ENCODE peak calls at places on chromosomes 7 and 10, in ten cellular contexts. P is ascending aorta, D is uterus, B is AG04450, K is cardiac muscle cell, I is heart left ventricle, E is choroid plexus epithelial cell, W is GM12864, H is fibroblast of mammary gland, Q is astrocyte of the cerebellum. U is an unnamed sample.

GRCh38 chr10:132675031-132675740 is 110.8 kb downstream of the NKX6-2 start:
- DNase-seq in B (no peak), H (no peak), I (no peak), Q (no peak), W (no peak), D (no peak), P (no peak), E (no peak), K (no peak), U (no peak)

GRCh38 chr7:4143511-4144160 is 538.5 kb upstream of the FOXK1 start:
- DNase-seq in W (no peak), E (no peak), P (no peak), H (no peak), Q (no peak), K (no peak), I (no peak), D (no peak), B (no peak), U (no peak)

GRCh38 chr10:62108768-62109430 is 159.7 kb downstream of the RTKN2 start:
- DNase-seq in E (no peak), I (no peak), H (no peak), W (no peak), D (no peak), K (no peak), P (no peak), B (no peak), Q (no peak), U (no peak)

GRCh38 chr10:32318476-32318896 is 28.5 kb downstream of the EPC1 start:
- DNase-seq in H (peak; percentile 80), W (peak; percentile 55), D (no peak), K (no peak), I (no peak), P (peak; percentile 8), Q (no peak), E (no peak), B (no peak), U (peak; percentile 81)

GRCh38 chr7:92835851-92836488 is 403 bp downstream of the CDK6 start:
- DNase-seq in I (no peak), E (peak; percentile 50), D (peak; percentile 18), B (no peak), H (no peak), W (no peak), P (no peak), Q (no peak), K (peak; percentile 45), U (peak; percentile 62)

GRCh38 chr10:31830887-31831286 is 97.7 kb downstream of the ARHGAP12 start:
- DNase-seq in I (no peak), K (peak; percentile 27), P (no peak), H (peak; percentile 33), Q (no peak), E (peak; percentile 66), D (no peak), W (no peak), B (no peak), U (no peak)

GRCh38 chr7:142384508-142384922 is 126.7 kb upstream of the PRSS58 start:
- DNase-seq in W (no peak), Q (peak; percentile 6), D (no peak), I (no peak), H (peak; percentile 86), K (peak; percentile 75), B (no peak), P (no peak), E (peak; percentile 44), U (no peak)

GRCh38 chr10:37865957-37866671 is 8.7 kb upstream of the ZNF248 start:
- DNase-seq in E (no peak), B (no peak), I (no peak), H (no peak), W (no peak), Q (no peak), K (no peak), P (no peak), D (no peak), U (peak; percentile 52)

GRCh38 chr10:44939691-44940401 is 19.8 kb upstream of the RASSF4 start:
- DNase-seq in K (peak; percentile 55), D (no peak), B (no peak), Q (no peak), H (peak; percentile 36), P (no peak), I (no peak), W (no peak), E (peak; percentile 60), U (no peak)

GRCh38 chr7:44811093-44811492 is 14.6 kb downstream of the PPIA start:
- DNase-seq in Q (no peak), W (no peak), D (no peak), I (no peak), H (no peak), E (peak; percentile 55), K (no peak), B (no peak), P (no peak), U (no peak)

GRCh38 chr10:408223-408622 is 273.0 kb downstream of the ZMYND11 start:
- DNase-seq in E (no peak), D (no peak), B (no peak), K (no peak), W (no peak), H (peak; percentile 20), I (no peak), Q (peak; percentile 19), P (no peak), U (no peak)

GRCh38 chr10:133127291-133128125 is 32.5 kb upstream of the KNDC1 start:
- DNase-seq in B (no peak), I (peak; percentile 12), P (no peak), Q (no peak), E (no peak), D (no peak), W (no peak), K (no peak), H (no peak), U (no peak)

GRCh38 chr10:6607187-6607586 is 27.1 kb upstream of the PRKCQ start:
- DNase-seq in Q (no peak), E (no peak), H (no peak), K (no peak), B (no peak), P (no peak), W (no peak), D (no peak), I (no peak), U (no peak)

GRCh38 chr7:27198871-27199801 is 755 bp downstream of the HOXA13 start:
- DNase-seq in P (no peak), E (peak; percentile 5), B (no peak), K (peak; percentile 29), W (no peak), H (no peak), I (no peak), Q (no peak), D (no peak), U (no peak)

DNA sequence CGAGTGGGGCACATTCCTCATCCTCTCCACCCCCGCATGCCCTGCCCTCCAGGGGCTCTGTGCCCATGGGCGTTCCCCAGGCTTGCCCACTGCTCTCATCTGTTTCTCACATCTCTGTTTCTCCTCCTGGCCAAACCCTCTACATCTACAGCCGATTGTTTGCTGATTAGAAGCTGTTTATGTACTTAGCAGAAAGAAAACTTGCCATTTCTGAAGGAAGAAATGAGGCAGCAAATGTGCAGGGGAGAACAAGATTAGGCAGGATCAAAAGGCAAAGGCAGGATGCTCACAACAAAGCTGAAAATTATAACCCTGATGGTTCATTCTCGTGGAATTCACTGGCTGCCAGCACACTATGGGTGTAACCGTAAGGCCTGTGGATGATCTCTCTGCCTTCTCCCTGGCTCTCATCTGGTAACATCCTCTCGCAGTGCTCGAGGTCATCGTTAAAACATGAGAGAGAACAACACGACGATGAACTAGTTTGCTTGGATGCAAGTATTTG is 111.6 kb upstream of the KLF14 start:
- DNase-seq in W (no peak), H (peak; percentile 95), I (no peak), P (no peak), B (peak; percentile 56), D (no peak), E (peak; percentile 76), Q (peak; percentile 9), K (peak; percentile 46), U (no peak)
- H3K4me3 ChIP-seq in W (no peak overlapping the region), H (peak overlapping the region; percentile 34), I (no peak overlapping the region), P (no peak overlapping the region), B (no peak overlapping the region), D (no peak overlapping the region), E (no peak overlapping the region), Q (no peak overlapping the region), K (no peak overlapping the region), U (no peak overlapping the region)

DNA sequence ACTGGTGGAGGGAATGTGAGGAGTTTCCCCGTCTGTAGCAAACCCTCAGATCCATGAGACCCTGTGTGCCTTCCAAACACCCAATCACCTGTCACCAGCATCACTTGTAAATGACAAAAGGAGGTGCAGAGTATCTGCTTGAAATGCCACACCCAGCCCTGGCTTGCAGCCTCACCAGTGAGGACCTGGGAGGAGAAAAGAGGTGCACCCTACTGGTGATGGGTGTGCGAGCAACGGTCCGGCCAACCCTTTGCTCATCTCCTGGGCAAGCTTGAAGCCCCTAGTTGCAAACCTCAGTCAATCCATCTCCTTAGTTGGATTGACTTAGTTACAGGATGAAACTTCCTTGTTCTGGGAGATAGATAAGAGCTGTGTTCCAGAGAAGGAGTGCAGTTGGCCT is 62.4 kb upstream of the WAPL start:
- DNase-seq in B (no peak), W (peak; percentile 21), P (no peak), Q (no peak), E (no peak), H (no peak), K (no peak), D (no peak), I (no peak), U (peak; percentile 56)
- TF ChIP-seq CTCF in B (no peak), W (peak; percentile 54), P (no peak), Q (no peak), E (peak; percentile 31), H (peak; percentile 1), K (no peak), D (no peak), I (no peak), U (peak; percentile 38)

DNA sequence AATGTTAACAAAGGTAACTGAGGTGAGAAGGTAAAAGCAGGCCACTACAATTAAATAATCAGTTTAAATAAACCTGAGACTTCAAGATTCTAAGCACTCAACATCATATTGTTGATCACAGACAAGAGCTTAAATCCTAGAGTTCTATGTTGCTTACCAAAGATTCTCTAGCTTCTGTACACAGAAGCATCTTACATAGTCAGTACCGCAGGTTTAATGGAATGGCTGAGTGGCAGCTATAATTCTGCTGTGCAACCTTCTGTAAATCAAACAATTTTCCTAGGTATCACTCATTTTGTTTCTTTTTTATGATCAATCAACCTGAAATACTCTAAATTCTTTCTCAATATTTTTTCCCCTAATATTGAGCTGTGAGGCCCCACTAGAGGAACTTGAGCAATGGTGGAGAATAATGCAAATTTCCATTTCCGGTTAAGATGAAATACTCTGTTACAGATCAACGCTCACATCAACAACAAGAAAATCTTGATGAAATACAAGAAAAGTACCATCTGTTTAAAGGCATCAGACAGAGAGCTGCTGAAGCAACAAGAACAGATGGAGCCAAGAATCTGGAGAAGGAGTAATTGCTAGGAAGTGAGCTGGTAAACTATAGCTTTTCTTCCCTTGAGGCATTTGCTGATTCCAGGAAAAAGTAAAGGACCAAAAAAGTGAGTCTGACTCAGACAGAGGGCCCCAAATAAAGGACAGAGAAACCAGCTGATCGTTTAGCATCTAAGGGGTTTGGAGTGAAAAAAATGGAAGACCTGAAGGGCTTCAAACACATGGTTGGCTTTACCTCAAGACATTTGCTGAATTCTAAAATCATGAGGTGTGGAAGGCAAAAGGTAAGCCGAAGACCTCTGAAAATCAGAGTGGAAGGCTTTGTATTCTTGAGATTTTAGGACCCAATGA is 22.6 kb downstream of the PNPLA8 start:
- DNase-seq in D (no peak), K (peak; percentile 78), H (peak; percentile 26), W (peak; percentile 39), B (peak; percentile 13), P (no peak), E (peak; percentile 47), I (no peak), Q (no peak), U (peak; percentile 52)
- H3K4me3 ChIP-seq in D (no peak overlapping the region), K (no peak overlapping the region), H (no peak overlapping the region), W (no peak overlapping the region), B (no peak overlapping the region), P (no peak overlapping the region), E (no peak overlapping the region), I (no peak overlapping the region), Q (no peak overlapping the region), U (no peak overlapping the region)

GRCh38 chr10:14543048-14543903 is 212.6 kb upstream of the FRMD4A start:
- DNase-seq in E (peak; percentile 70), P (no peak), H (peak; percentile 44), I (peak; percentile 62), D (no peak), B (no peak), W (no peak), Q (no peak), K (peak; percentile 44), U (peak; percentile 52)
- TF ChIP-seq CTCF in E (peak; percentile 56), P (peak; percentile 65), H (peak; percentile 27), I (no peak), D (peak; percentile 21), B (peak; percentile 26), W (peak; percentile 7), Q (peak; percentile 20), K (no peak), U (peak; percentile 38)